ENCODE peak calls at places on chromosomes 3 and 15, in eight cellular contexts. C is body of pancreas, Z is K562, D is GM13976, P is AG10803, G is D721Med, F is pancreas, X is H9. O is an unnamed sample.

GRCh38 chr3:107767897-107768605 is 245.3 kb downstream of the BBX start:
- DNase-seq in G (no peak), P (peak), F (no peak), C (no peak), Z (no peak), X (no peak), D (no peak), O (no peak)

GRCh38 chr15:45714501-45715488 is 80.0 kb downstream of the SQOR start:
- DNase-seq in D (no peak), X (peak), G (no peak), C (peak), P (peak), F (no peak), Z (peak), O (peak)

GRCh38 chr3:25854635-25855034 is 64.7 kb downstream of the OXSM start:
- DNase-seq in C (no peak), F (no peak), G (no peak), P (peak), X (no peak), Z (no peak), D (no peak), O (peak)

GRCh38 chr3:107416886-107417285 is 39.6 kb downstream of the CCDC54 start:
- DNase-seq in C (no peak), G (no peak), X (no peak), D (no peak), P (peak), Z (no peak), F (no peak), O (peak)

GRCh38 chr3:46921871-46922271 is 44.4 kb downstream of the PTH1R start:
- DNase-seq in Z (no peak), X (no peak), P (no peak), F (peak), D (no peak), C (peak), G (no peak), O (no peak)

GRCh38 chr3:25571285-25571684 is 93.4 kb downstream of the TOP2B start:
- DNase-seq in P (no peak), C (no peak), D (no peak), G (no peak), F (no peak), X (no peak), Z (no peak), O (no peak)

GRCh38 chr3:67484085-67484484 is 170.3 kb downstream of the SUCLG2 start:
- DNase-seq in G (no peak), C (no peak), D (no peak), F (no peak), Z (no peak), P (no peak), X (no peak), O (no peak)

GRCh38 chr3:156509209-156510174 is 45.4 kb downstream of the SSR3 start:
- DNase-seq in P (peak), C (no peak), G (no peak), Z (peak), F (no peak), X (no peak), D (peak), O (peak)

GRCh38 chr3:144810150-144810549 is 838.5 kb downstream of the DIPK2A start:
- DNase-seq in G (no peak), Z (no peak), X (no peak), F (no peak), P (no peak), D (peak), C (no peak), O (no peak)

GRCh38 chr3:61806810-61807209 is 245.4 kb downstream of the PTPRG start:
- DNase-seq in Z (no peak), C (no peak), X (no peak), D (no peak), G (no peak), P (no peak), F (no peak), O (no peak)

GRCh38 chr15:31266712-31267111 is 59.9 kb upstream of the KLF13 start:
- DNase-seq in C (no peak), G (no peak), Z (no peak), F (no peak), P (no peak), X (peak), D (no peak), O (no peak)

GRCh38 chr15:23854535-23855252 is 167.6 kb upstream of the NDN start:
- DNase-seq in P (no peak), G (no peak), Z (no peak), D (no peak), C (no peak), F (no peak), X (peak), O (no peak)

GRCh38 chr15:74265046-74265639 is 29.0 kb downstream of the CCDC33 start:
- DNase-seq in P (peak), C (peak), Z (peak), X (peak), D (no peak), F (no peak), G (no peak), O (peak)

GRCh38 chr15:51866751-51867150 is 37.3 kb downstream of the TMOD3 start:
- DNase-seq in Z (no peak), D (no peak), X (no peak), C (no peak), P (no peak), F (no peak), G (no peak), O (no peak)

GRCh38 chr3:184368116-184368803 is 6.8 kb downstream of the POLR2H start:
- DNase-seq in Z (no peak), P (no peak), X (no peak), D (no peak), F (no peak), C (no peak), G (no peak), O (no peak)

GRCh38 chr3:11391930-11392688 is 119.9 kb downstream of the ATG7 start:
- DNase-seq in F (no peak), P (peak), D (no peak), Z (no peak), G (no peak), X (no peak), C (no peak), O (peak)

GRCh38 chr3:107206141-107206540 is 171.1 kb upstream of the CCDC54 start:
- DNase-seq in X (no peak), F (no peak), D (peak), C (no peak), Z (peak), G (no peak), P (peak), O (peak)

GRCh38 chr15:52480990-52481389 is 47.7 kb downstream of the MYO5A start:
- DNase-seq in G (no peak), F (no peak), X (no peak), D (no peak), C (no peak), Z (no peak), P (no peak), O (no peak)

GRCh38 chr3:72664576-72664975 is 183.7 kb downstream of the SHQ1 start:
- DNase-seq in F (no peak), D (no peak), G (no peak), Z (no peak), X (no peak), C (no peak), P (peak), O (no peak)

GRCh38 chr15:100008258-100008657 is 275.0 kb upstream of the LYSMD4 start:
- DNase-seq in C (no peak), P (no peak), G (no peak), D (no peak), F (no peak), Z (no peak), X (no peak), O (peak)

GRCh38 chr3:29697989-29698388 is 417.1 kb downstream of the RBMS3 start:
- DNase-seq in D (no peak), F (no peak), P (peak), G (no peak), Z (no peak), C (no peak), X (no peak), O (peak)

GRCh38 chr3:21170964-21171363 is 580.0 kb downstream of the ZNF385D start:
- DNase-seq in G (no peak), C (no peak), D (peak), X (peak), Z (no peak), P (no peak), F (no peak), O (peak)

GRCh38 chr15:39172380-39173281 is 408.2 kb upstream of the THBS1 start:
- DNase-seq in C (peak), X (peak), G (no peak), F (no peak), D (no peak), P (peak), Z (no peak), O (no peak)

GRCh38 chr3:27553868-27554540 is 69.8 kb upstream of the SLC4A7 start:
- DNase-seq in D (no peak), P (peak), F (no peak), X (no peak), Z (no peak), C (no peak), G (no peak), O (no peak)

GRCh38 chr15:76961277-76962010 is 29.9 kb downstream of the RCN2 start:
- DNase-seq in Z (no peak), F (no peak), C (no peak), X (no peak), G (no peak), D (no peak), P (no peak), O (no peak)

GRCh38 chr3:124786491-124787241 is 56.4 kb downstream of the UMPS start:
- DNase-seq in F (no peak), Z (no peak), C (no peak), G (no peak), X (no peak), P (peak), D (no peak), O (peak)
- TF ChIP-seq CTCF in F (no peak), Z (no peak), C (no peak), G (no peak), X (peak), P (peak), D (no peak), O (peak)

DNA sequence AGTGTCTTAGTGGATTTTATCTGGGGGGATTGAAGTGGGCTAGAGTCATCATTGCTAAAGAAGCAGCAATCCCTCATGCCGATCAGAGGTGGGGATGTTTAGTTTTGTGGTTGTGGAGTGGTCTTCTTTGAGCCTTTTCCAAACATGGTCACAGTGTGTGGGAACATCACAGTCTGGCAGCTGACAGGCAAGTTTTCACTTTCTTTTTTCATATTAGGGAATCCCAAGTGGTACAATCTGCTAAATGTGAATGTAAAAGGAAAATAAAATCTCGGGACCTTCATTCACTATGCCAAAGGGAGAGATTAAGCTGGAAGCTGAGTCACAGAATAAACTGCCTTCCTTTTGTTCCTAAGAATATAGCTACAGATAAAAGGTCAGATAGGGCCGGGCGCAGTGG is 10.4 kb upstream of the CX3CR1 start:
- DNase-seq in Z (no peak), X (no peak), C (peak), G (no peak), D (no peak), F (no peak), P (no peak), O (no peak)
- TF ChIP-seq CTCF in Z (no peak), X (no peak), C (no peak), G (no peak), D (no peak), F (no peak), P (no peak), O (no peak)

GRCh38 chr3:133274477-133274876 is 125.4 kb upstream of the BFSP2 start:
- DNase-seq in Z (no peak), C (no peak), X (no peak), P (no peak), F (no peak), D (no peak), G (no peak), O (no peak)
- TF ChIP-seq CTCF in Z (peak), C (no peak), X (peak), P (no peak), F (no peak), D (no peak), G (no peak), O (no peak)

DNA sequence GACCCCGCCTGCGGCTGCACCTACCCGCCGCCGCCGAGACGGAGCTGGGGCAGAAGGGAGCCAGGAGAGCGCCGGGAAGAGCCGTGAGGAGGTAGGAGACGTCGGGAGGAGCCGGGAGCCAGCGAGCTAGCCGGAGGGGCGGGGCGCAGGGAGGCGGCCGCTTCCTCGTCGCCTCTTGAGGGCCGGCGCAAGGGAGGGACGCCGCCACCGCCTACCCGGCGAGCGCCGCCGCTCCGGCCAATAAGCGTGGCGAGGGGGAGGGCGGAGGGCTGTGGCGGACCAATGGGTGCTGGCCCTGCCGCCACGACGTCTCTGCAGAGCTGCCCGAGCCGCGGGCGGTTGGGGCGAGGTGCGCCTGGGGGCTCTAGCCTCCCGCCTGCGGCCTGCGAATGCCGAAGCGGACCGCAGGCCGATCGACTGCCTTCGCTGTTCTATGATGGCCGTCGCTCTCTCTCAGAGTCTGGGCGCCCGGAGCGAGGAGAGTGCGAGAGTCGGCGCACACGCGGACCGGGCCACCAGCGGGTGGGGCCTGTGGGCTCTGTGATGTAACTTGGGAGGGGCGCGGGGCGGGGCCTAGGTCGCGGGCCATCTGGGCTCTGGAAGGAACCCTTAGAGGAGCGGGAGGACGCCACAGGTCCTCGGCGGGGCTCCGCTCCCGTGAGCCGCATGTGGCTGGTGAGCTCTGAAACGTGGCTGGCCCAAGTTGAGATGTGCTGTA is 72.7 kb upstream of the MAP4 start:
- DNase-seq in G (peak), X (peak), P (peak), D (peak), C (peak), F (peak), Z (peak), O (peak)
- TF ChIP-seq CTCF in G (no peak), X (peak), P (no peak), D (no peak), C (no peak), F (no peak), Z (no peak), O (no peak)

O was measured in MCF 10A.